ENCODE peak calls at places on chromosomes 16 and 17, in five cellular contexts. L, S, Y, C and G are unnamed samples.

GRCh38 chr16:30585022-30585399 is 486 bp downstream of the ZNF785 start:
- DNase-seq in S (no peak), Y (peak; percentile 57), C (no peak), L (no peak), G (no peak)

GRCh38 chr17:75645889-75646625 is 12.8 kb downstream of the SMIM5 start:
- DNase-seq in C (no peak), Y (peak; percentile 60), S (no peak), L (no peak), G (peak; percentile 97)

GRCh38 chr16:17773698-17774101 is 302.9 kb upstream of the XYLT1 start:
- DNase-seq in C (no peak), Y (no peak), S (no peak), L (no peak), G (no peak)

GRCh38 chr16:75433732-75434413 is 570 bp upstream of the CFDP1 start:
- DNase-seq in L (no peak), C (peak; percentile 97), S (peak; percentile 72), Y (peak; percentile 78), G (peak; percentile 85)

GRCh38 chr16:85750827-85751641 is at the start of gene C16orf74:
- DNase-seq in S (no peak), Y (no peak), L (peak; percentile 46), C (peak; percentile 65), G (peak; percentile 75)

GRCh38 chr17:15349119-15349518 is 7.7 kb upstream of the TEKT3 start:
- DNase-seq in L (no peak), C (no peak), S (no peak), Y (no peak), G (no peak)

GRCh38 chr16:11781773-11782172 is 15.3 kb downstream of the ZC3H7A start:
- DNase-seq in L (no peak), Y (no peak), C (no peak), S (no peak), G (no peak)

GRCh38 chr16:14028207-14028606 is 42.9 kb upstream of the MRTFB start:
- DNase-seq in S (no peak), C (no peak), Y (no peak), L (no peak), G (peak; percentile 34)

GRCh38 chr16:68049448-68049847 is 26.4 kb downstream of the DUS2 start:
- DNase-seq in S (no peak), L (no peak), Y (no peak), C (no peak), G (no peak)

GRCh38 chr16:47197536-47198179 is 53.9 kb upstream of the NETO2 start:
- DNase-seq in S (no peak), Y (no peak), L (peak; percentile 63), C (peak; percentile 92), G (no peak)

GRCh38 chr16:85274924-85275323 is 162.7 kb upstream of the CIBAR2 start:
- DNase-seq in L (no peak), Y (no peak), S (no peak), C (no peak), G (no peak)

GRCh38 chr17:7408863-7409262 is 1.2 kb downstream of the NLGN2 start:
- DNase-seq in Y (no peak), L (no peak), S (no peak), C (no peak), G (no peak)

GRCh38 chr17:56912105-56912999 is 1.5 kb downstream of the TRIM25 start:
- DNase-seq in S (no peak), C (peak; percentile 27), L (peak; percentile 37), Y (no peak), G (no peak)
- H3K4me1 ChIP-seq in S (peaks cover 62% of the 10 kb centered on the region), C (peaks cover 5% of the 10 kb centered on the region), L (peaks cover 82% of the 10 kb centered on the region), Y (no peaks in the 10 kb centered on the region), G (peaks cover 28% of the 10 kb centered on the region)

GRCh38 chr16:4614571-4615388 is at the start of gene UBALD1:
- DNase-seq in S (peak; percentile 77), C (peak; percentile 94), Y (peak; percentile 82), L (peak; percentile 87), G (peak; percentile 89)
- H3K4me1 ChIP-seq in S (peaks cover 53% of the 10 kb centered on the region), C (peaks cover 9% of the 10 kb centered on the region), Y (no peaks in the 10 kb centered on the region), L (peaks cover 83% of the 10 kb centered on the region), G (peaks cover 42% of the 10 kb centered on the region)

GRCh38 chr17:3589784-3590183 is 19.4 kb downstream of the TRPV1 start:
- DNase-seq in Y (no peak), S (no peak), C (no peak), L (no peak), G (no peak)
- H3K4me1 ChIP-seq in Y (no peaks in the 10 kb centered on the region), S (no peaks in the 10 kb centered on the region), C (peaks cover 27% of the 10 kb centered on the region), L (peaks cover 13% of the 10 kb centered on the region), G (no peaks in the 10 kb centered on the region)

DNA sequence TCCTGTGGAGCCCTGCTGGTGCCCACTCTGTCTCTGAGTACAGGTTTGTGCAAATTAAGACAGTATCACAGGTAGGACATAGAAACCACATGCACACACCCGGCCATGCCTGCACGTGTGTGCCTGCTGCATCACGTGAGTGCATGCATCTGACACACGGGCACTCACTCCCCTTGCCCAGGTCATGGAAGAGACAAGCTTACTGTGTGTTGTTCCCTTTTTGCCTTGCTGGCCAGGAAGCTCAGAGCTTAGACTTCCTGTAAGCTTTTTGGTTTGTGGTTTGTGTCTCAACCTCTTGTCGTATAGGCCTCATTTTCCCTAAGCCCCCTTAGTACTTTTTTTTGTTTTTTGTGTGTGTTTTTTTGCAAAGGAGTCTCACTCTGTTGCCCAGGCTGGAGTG is 25.0 kb downstream of the ZNF469 start:
- DNase-seq in S (no peak), L (no peak), C (no peak), Y (no peak), G (no peak)
- H3K4me1 ChIP-seq in S (peaks cover 2% of the 10 kb centered on the region), L (no peaks in the 10 kb centered on the region), C (no peaks in the 10 kb centered on the region), Y (no peaks in the 10 kb centered on the region), G (no peaks in the 10 kb centered on the region)

DNA sequence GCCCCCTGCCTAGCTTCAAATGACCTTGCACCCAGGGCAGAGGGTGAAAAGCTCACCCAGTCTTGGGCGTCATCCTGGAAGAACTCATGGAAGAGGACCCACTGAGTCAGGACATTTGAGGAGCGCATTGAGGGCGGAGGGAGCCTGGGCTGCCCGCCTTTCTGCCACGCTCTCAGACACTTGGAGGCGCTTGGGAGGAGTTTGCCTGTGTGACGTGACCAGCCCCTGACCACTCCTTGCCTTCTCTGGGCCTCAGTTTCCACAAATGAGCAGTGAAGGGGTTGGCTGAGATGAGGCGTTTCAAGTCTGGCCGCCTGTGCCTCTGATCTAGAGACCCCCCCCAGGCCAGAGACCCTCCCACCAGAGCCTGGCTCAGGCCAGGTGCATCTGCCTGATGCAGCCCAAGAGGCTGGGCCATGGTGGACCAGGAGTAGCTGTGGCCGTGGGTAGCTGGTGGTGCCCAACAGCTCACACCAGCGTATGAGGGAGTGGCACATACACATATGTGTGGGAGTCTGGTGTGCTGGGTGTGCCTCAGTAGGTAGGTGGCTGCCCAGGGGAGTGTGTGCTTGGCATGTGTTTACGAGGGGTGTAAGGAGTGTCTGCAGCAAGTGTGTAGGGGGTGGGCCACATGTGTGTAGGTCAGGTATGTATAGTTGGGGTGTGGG is 80.2 kb upstream of the TOB1 start:
- DNase-seq in C (no peak), L (no peak), S (no peak), Y (peak; percentile 31), G (no peak)
- H3K4me1 ChIP-seq in C (peaks cover 59% of the 10 kb centered on the region), L (peaks cover 66% of the 10 kb centered on the region), S (peaks cover 51% of the 10 kb centered on the region), Y (no peaks in the 10 kb centered on the region), G (peaks cover 45% of the 10 kb centered on the region)

GRCh38 chr17:78804777-78805176 is 22.7 kb upstream of the CYTH1 start:
- DNase-seq in S (no peak), L (no peak), Y (no peak), C (no peak), G (no peak)
- H3K4me1 ChIP-seq in S (peaks cover 28% of the 10 kb centered on the region), L (peaks cover 24% of the 10 kb centered on the region), Y (no peaks in the 10 kb centered on the region), C (no peaks in the 10 kb centered on the region), G (no peaks in the 10 kb centered on the region)

GRCh38 chr17:57899391-57899790 is 49.5 kb upstream of the MRPS23 start:
- DNase-seq in Y (no peak), S (no peak), L (no peak), C (no peak), G (no peak)
- H3K4me1 ChIP-seq in Y (no peaks in the 10 kb centered on the region), S (peaks cover 7% of the 10 kb centered on the region), L (peaks cover 100% of the 10 kb centered on the region), C (peaks cover 20% of the 10 kb centered on the region), G (peaks cover 67% of the 10 kb centered on the region)

GRCh38 chr17:42681976-42682375 is 333 bp upstream of the CCR10 start:
- DNase-seq in L (no peak), Y (no peak), C (no peak), S (no peak), G (no peak)

GRCh38 chr17:42680331-42680808 is 1.3 kb downstream of the CCR10 start:
- DNase-seq in C (no peak), Y (peak; percentile 75), S (no peak), L (no peak), G (peak; percentile 37)

GRCh38 chr17:42679001-42679491 is 2.3 kb upstream of the PLEKHH3 start:
- DNase-seq in C (peak; percentile 62), S (no peak), L (no peak), Y (peak; percentile 72), G (peak; percentile 59)

GRCh38 chr17:42677921-42678781 is 1.4 kb upstream of the PLEKHH3 start:
- DNase-seq in Y (peak; percentile 98), L (peak; percentile 90), S (peak; percentile 64), C (peak; percentile 89), G (peak; percentile 99)

DNA sequence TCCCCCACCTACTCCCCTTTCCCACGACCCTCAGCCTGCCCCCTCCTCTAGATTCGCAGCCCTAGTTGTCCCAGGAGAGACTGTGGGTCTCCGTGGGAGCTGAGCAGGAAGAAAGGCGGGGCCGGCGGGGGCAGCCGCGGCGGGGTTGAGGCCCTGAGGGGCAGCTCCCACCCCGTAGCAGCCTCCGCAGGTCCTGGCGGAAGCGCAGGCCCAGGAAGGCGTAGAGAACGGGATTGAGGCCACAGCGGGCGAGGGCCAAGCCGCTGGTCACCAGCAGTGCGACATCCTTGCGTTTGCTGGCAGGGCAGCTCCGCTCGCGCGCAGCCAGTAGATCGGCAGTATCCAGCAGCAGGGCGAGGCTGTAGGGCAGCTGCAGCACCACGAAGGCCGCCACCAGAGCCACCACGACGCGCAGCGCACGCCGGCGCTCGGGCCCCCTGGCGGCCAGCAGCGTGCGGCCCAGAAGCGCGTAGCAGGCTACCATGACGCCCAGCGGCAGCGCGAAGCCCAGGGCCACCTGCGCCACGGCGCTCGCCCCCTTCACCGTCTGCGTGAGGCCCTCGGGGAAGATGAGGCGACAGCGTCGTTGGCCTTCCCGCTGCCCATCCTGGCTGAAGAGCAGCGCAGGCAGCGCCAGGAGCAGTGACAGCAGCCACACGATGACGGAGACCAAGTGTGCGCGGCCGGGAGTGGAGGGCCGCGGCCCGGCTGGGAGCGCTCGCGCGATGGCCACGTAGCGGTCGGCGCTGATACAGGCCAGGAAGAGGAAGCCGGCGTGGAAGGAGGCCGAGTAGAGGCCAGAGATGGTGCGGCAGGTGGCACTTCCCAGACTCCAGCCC is 1.9 kb downstream of the CCR10 start:
- DNase-seq in C (peak; percentile 86), L (peak; percentile 84), S (peak; percentile 64), Y (peak; percentile 95), G (peak; percentile 93)
- H3K4me1 ChIP-seq in C (peaks cover 28% of the 10 kb centered on the region), L (peaks cover 93% of the 10 kb centered on the region), S (peaks cover 85% of the 10 kb centered on the region), Y (peaks cover 3% of the 10 kb centered on the region), G (peaks cover 28% of the 10 kb centered on the region)

DNA sequence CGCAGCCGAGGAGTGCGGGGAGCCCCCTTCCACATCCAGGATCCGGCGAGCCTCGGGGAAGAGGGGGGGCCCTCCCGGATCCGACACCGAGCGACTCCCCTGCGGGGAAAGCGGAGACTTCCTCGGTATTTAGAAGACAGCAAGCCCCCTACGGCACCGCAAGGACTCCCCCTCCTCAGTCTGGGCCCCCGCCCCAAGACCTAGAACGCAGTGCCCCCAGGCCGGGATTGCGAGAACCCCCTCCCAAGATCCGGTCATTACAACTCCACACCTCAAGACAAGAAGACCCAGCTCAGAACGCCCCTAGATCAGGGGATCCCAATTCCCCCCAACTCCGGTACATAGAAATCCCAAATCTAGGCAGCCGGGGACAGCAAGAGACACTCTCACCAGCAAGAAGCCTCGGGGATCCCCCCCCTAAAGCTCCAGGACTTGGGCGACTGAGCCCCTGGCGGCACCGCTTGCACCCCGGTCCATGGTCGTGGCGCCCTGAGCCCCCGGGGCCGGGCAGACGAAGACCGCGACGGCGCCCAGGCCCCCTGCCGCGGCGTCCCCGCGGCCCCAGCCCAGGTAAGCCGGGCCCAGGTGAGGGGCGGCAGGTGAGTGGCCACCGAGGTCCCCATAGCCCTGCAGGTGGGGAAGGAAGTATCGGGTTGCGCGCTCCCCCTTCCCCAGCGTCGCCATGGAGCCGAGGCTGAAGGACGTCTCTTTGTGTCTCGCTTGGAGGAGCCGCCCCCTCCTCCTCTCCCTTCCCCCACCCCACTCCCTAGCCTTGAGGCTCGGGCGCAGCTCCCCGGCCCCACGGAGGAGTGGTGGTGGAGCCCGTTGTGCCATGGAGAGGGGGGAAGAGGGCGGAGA is 635 bp downstream of the SBK1 start:
- DNase-seq in S (no peak), C (no peak), Y (peak; percentile 93), L (no peak), G (no peak)
- H3K4me1 ChIP-seq in S (peaks cover 55% of the 10 kb centered on the region), C (peaks cover 11% of the 10 kb centered on the region), Y (peaks cover 3% of the 10 kb centered on the region), L (peaks cover 17% of the 10 kb centered on the region), G (no peaks in the 10 kb centered on the region)